ENCODE peak calls at places on chromosomes 2 and 18, in nine cellular contexts. R is EL; W is BE2C; Q is DMS153; A is amniotic stem cell; D is activated CD4-positive, CD25-positive, alpha-beta regulatory T cell treated with anti-CD3 and anti-CD28 coated beads, Interleukin-2, amount 50 U/mL, for 72 hours; U is stimulated activated CD8-positive, alpha-beta memory T cell treated with anti-CD3 and anti-CD28 coated beads, Interleukin-15, amount 100 ng/mL, for 4 hours; X is T follicular helper cell; V is nephron progenitor cell. K is an unnamed sample.
A peak's percentile ranks its signal among the peaks of the same experiment; 100 is the strongest.

GRCh38 chr2:195563857-195564512 is 93.0 kb upstream of the SLC39A10 start:
- DNase-seq in D (no peak), U (no peak), V (no peak), A (peak; percentile 42), X (no peak), W (no peak), R (peak; percentile 86), Q (no peak), K (no peak)

GRCh38 chr2:172102159-172102857 is 392 bp downstream of the DLX2 start:
- DNase-seq in Q (peak; percentile 39), R (peak; percentile 89), X (no peak), V (peak; percentile 58), W (peak; percentile 17), D (peak; percentile 40), A (peak; percentile 80), U (no peak), K (no peak)

GRCh38 chr2:175203621-175204496 is 22.3 kb upstream of the ATP5MC3 start:
- DNase-seq in W (peak; percentile 65), V (peak; percentile 65), D (no peak), U (peak; percentile 7), X (no peak), R (peak; percentile 40), A (no peak), Q (peak; percentile 57), K (no peak)

GRCh38 chr2:26609839-26610277 is 31.3 kb downstream of the CIB4 start:
- DNase-seq in V (no peak), A (no peak), R (no peak), D (peak; percentile 28), W (no peak), U (no peak), X (no peak), Q (peak; percentile 12), K (no peak)

GRCh38 chr2:71882949-71883472 is 264.7 kb downstream of the CYP26B1 start:
- DNase-seq in Q (peak; percentile 7), X (no peak), D (no peak), A (no peak), W (peak; percentile 42), R (peak; percentile 94), U (no peak), V (peak; percentile 22), K (no peak)

GRCh38 chr2:85238607-85239006 is 89.2 kb downstream of the TGOLN2 start:
- DNase-seq in R (no peak), X (no peak), W (no peak), U (no peak), A (no peak), Q (no peak), V (no peak), D (no peak), K (no peak)

GRCh38 chr18:44682871-44683221 is 2.2 kb downstream of the SETBP1 start:
- DNase-seq in Q (peak; percentile 77), X (no peak), R (no peak), A (no peak), U (no peak), W (no peak), V (peak; percentile 61), D (no peak), K (no peak)

GRCh38 chr2:165401285-165401852 is 68.1 kb upstream of the CSRNP3 start:
- DNase-seq in W (peak; percentile 26), R (peak; percentile 48), Q (peak; percentile 48), U (no peak), D (no peak), X (no peak), A (peak; percentile 85), V (peak; percentile 30), K (no peak)

GRCh38 chr2:129812071-129812470 is 167.4 kb upstream of the RAB6C start:
- DNase-seq in U (no peak), X (no peak), W (no peak), A (no peak), D (no peak), Q (peak; percentile 67), R (no peak), V (no peak), K (no peak)

GRCh38 chr18:32974421-32975165 is 201.8 kb upstream of the KLHL14 start:
- DNase-seq in A (no peak), W (no peak), U (no peak), X (no peak), D (no peak), Q (peak; percentile 50), R (no peak), V (peak; percentile 35), K (no peak)

GRCh38 chr2:233807966-233808892 is 30.1 kb downstream of the MROH2A start:
- DNase-seq in U (no peak), W (no peak), V (no peak), D (peak; percentile 14), Q (no peak), X (no peak), A (no peak), R (no peak), K (no peak)

GRCh38 chr2:232211743-232212686 is 166.5 kb upstream of the ALPP start:
- DNase-seq in D (no peak), Q (no peak), W (no peak), V (no peak), A (no peak), U (no peak), X (no peak), R (no peak), K (no peak)

GRCh38 chr2:78408795-78409118 is 616.7 kb upstream of the REG3G start:
- DNase-seq in A (no peak), Q (no peak), W (peak; percentile 35), U (no peak), X (no peak), D (no peak), V (no peak), R (no peak), K (no peak)

GRCh38 chr2:146853741-146854444 is 990.9 kb upstream of the ACVR2A start:
- DNase-seq in W (no peak), R (peak; percentile 28), V (no peak), U (no peak), X (no peak), D (no peak), A (no peak), Q (no peak), K (no peak)

GRCh38 chr2:203361922-203362321 is 33.7 kb downstream of the ABI2 start:
- DNase-seq in R (no peak), A (no peak), Q (no peak), W (no peak), V (no peak), X (no peak), U (no peak), D (no peak), K (no peak)

GRCh38 chr18:28208712-28209265 is 31.9 kb upstream of the CDH2 start:
- DNase-seq in V (no peak), A (no peak), Q (no peak), X (no peak), U (no peak), D (no peak), R (peak; percentile 33), W (no peak), K (no peak)

GRCh38 chr18:8348051-8348450 is 261.2 kb upstream of the RAB12 start:
- DNase-seq in U (no peak), Q (peak; percentile 66), V (no peak), W (no peak), D (no peak), X (no peak), R (no peak), A (no peak), K (no peak)

GRCh38 chr2:47520825-47521665 is 118.1 kb downstream of the MSH2 start:
- DNase-seq in V (peak; percentile 46), U (peak; percentile 53), A (peak; percentile 11), W (peak; percentile 76), X (peak; percentile 62), Q (peak; percentile 89), D (peak; percentile 75), R (peak; percentile 63), K (peak; percentile 33)